ENCODE peak calls at places on chromosomes 3 and 15, in ten cellular contexts. One of them, this sample, is unnamed.

GRCh38 chr15:90004252-90004651 is 3.1 kb downstream of the ZNF710 start:
- DNase-seq in WERI-Rb-1: no peak
- DNase-seq in HAP-1: no peak
- DNase-seq in adrenal gland: no peak
- DNase-seq in OCI-LY7: no peak
- DNase-seq in upper lobe of left lung: peak
- DNase-seq in heart left ventricle: peak
- DNase-seq in psoas muscle: peak
- DNase-seq in cardiac fibroblast: no peak
- DNase-seq in BJ: no peak
- DNase-seq in this sample: no peak

GRCh38 chr3:159762238-159762637 is 226.4 kb upstream of the IL12A start:
- DNase-seq in WERI-Rb-1: no peak
- DNase-seq in HAP-1: peak
- DNase-seq in adrenal gland: no peak
- DNase-seq in OCI-LY7: no peak
- DNase-seq in upper lobe of left lung: no peak
- DNase-seq in heart left ventricle: no peak
- DNase-seq in psoas muscle: no peak
- DNase-seq in cardiac fibroblast: no peak
- DNase-seq in BJ: no peak
- DNase-seq in this sample: no peak

GRCh38 chr3:22159004-22159695 is 408.1 kb upstream of the ZNF385D start:
- DNase-seq in WERI-Rb-1: no peak
- DNase-seq in HAP-1: no peak
- DNase-seq in adrenal gland: no peak
- DNase-seq in OCI-LY7: no peak
- DNase-seq in upper lobe of left lung: no peak
- DNase-seq in heart left ventricle: no peak
- DNase-seq in psoas muscle: no peak
- DNase-seq in cardiac fibroblast: no peak
- DNase-seq in BJ: no peak
- DNase-seq in this sample: no peak

GRCh38 chr3:45473841-45474240 is 85.5 kb downstream of the LARS2 start:
- DNase-seq in WERI-Rb-1: no peak
- DNase-seq in HAP-1: no peak
- DNase-seq in adrenal gland: no peak
- DNase-seq in OCI-LY7: no peak
- DNase-seq in upper lobe of left lung: no peak
- DNase-seq in heart left ventricle: no peak
- DNase-seq in psoas muscle: no peak
- DNase-seq in cardiac fibroblast: peak
- DNase-seq in BJ: no peak
- DNase-seq in this sample: no peak

GRCh38 chr3:101695779-101696372 is 9.4 kb upstream of the RPL24 start:
- DNase-seq in WERI-Rb-1: peak
- DNase-seq in HAP-1: peak
- DNase-seq in adrenal gland: no peak
- DNase-seq in OCI-LY7: peak
- DNase-seq in upper lobe of left lung: no peak
- DNase-seq in heart left ventricle: no peak
- DNase-seq in psoas muscle: no peak
- DNase-seq in cardiac fibroblast: peak
- DNase-seq in BJ: no peak
- DNase-seq in this sample: peak

GRCh38 chr3:87158823-87159222 is 68.3 kb upstream of the CHMP2B start:
- DNase-seq in WERI-Rb-1: no peak
- DNase-seq in HAP-1: no peak
- DNase-seq in adrenal gland: no peak
- DNase-seq in OCI-LY7: no peak
- DNase-seq in upper lobe of left lung: no peak
- DNase-seq in heart left ventricle: no peak
- DNase-seq in psoas muscle: no peak
- DNase-seq in cardiac fibroblast: no peak
- DNase-seq in BJ: no peak
- DNase-seq in this sample: no peak

GRCh38 chr15:64187396-64188191 is 24.8 kb upstream of the PPIB start:
- DNase-seq in WERI-Rb-1: no peak
- DNase-seq in HAP-1: no peak
- DNase-seq in adrenal gland: no peak
- DNase-seq in OCI-LY7: no peak
- DNase-seq in upper lobe of left lung: no peak
- DNase-seq in heart left ventricle: no peak
- DNase-seq in psoas muscle: no peak
- DNase-seq in cardiac fibroblast: no peak
- DNase-seq in BJ: no peak
- DNase-seq in this sample: no peak

GRCh38 chr15:87638554-87639083 is 617.9 kb downstream of the NTRK3 start:
- DNase-seq in WERI-Rb-1: no peak
- DNase-seq in HAP-1: no peak
- DNase-seq in adrenal gland: no peak
- DNase-seq in OCI-LY7: no peak
- DNase-seq in upper lobe of left lung: no peak
- DNase-seq in heart left ventricle: no peak
- DNase-seq in psoas muscle: no peak
- DNase-seq in cardiac fibroblast: no peak
- DNase-seq in BJ: no peak
- DNase-seq in this sample: no peak

GRCh38 chr3:170228093-170228766 is 6.0 kb downstream of the PRKCI start:
- DNase-seq in WERI-Rb-1: no peak
- DNase-seq in HAP-1: no peak
- DNase-seq in adrenal gland: no peak
- DNase-seq in OCI-LY7: no peak
- DNase-seq in upper lobe of left lung: peak
- DNase-seq in heart left ventricle: no peak
- DNase-seq in psoas muscle: no peak
- DNase-seq in cardiac fibroblast: peak
- DNase-seq in BJ: no peak
- DNase-seq in this sample: no peak

GRCh38 chr3:18284716-18285115 is 140.4 kb downstream of the SATB1 start:
- DNase-seq in WERI-Rb-1: no peak
- DNase-seq in HAP-1: no peak
- DNase-seq in adrenal gland: no peak
- DNase-seq in OCI-LY7: no peak
- DNase-seq in upper lobe of left lung: no peak
- DNase-seq in heart left ventricle: no peak
- DNase-seq in psoas muscle: no peak
- DNase-seq in cardiac fibroblast: no peak
- DNase-seq in BJ: no peak
- DNase-seq in this sample: no peak

GRCh38 chr3:9957214-9957613 is 5.0 kb upstream of the PRRT3 start:
- DNase-seq in WERI-Rb-1: no peak
- DNase-seq in HAP-1: no peak
- DNase-seq in adrenal gland: peak
- DNase-seq in OCI-LY7: peak
- DNase-seq in upper lobe of left lung: no peak
- DNase-seq in heart left ventricle: no peak
- DNase-seq in psoas muscle: no peak
- DNase-seq in cardiac fibroblast: peak
- DNase-seq in BJ: no peak
- DNase-seq in this sample: no peak

DNA sequence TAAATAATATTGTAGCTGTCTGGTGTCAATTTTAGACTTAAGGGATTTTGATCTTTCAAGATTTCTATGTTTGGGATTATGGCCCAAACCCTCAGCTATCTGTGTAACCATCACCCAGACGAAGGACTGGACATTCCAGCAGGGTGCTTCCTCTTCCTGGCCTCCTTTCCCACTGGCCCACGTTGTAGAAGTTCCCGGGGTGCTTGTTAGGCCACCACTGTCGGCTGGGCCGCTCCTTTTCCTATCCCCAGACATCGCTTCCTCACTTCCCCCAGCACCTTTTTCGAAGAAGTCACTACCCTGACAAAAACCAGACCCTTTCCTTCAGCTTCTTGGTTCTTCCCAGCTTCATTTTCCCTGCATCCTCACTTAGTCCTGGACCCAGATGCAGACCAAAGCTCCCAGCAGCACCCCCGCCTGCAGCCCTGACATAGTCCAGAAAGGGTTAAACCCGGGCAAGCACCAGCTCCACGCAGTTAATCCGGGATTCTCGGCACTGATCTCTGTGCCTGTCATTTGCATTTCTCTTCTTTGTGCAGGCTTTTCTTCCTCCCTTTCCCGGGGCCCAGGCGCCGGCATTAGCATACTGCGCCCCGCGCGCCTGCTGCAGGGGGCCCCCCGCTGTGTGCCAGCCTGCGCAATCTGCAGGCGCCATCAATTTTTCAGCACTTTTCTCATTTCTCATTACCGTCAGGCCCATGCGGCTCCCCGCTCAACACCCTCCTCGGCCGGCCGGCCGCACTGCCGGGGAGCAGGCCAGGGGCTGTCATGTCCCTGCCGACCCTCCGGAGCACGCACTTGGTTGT is 90.6 kb downstream of the ZNF621 start:
- DNase-seq in WERI-Rb-1: peak
- DNase-seq in HAP-1: peak
- DNase-seq in adrenal gland: no peak
- DNase-seq in OCI-LY7: no peak
- DNase-seq in upper lobe of left lung: no peak
- DNase-seq in heart left ventricle: no peak
- DNase-seq in psoas muscle: no peak
- DNase-seq in cardiac fibroblast: no peak
- DNase-seq in BJ: no peak
- DNase-seq in this sample: no peak
- H3K4me3 ChIP-seq in WERI-Rb-1: peak
- H3K4me3 ChIP-seq in HAP-1: peak
- H3K4me3 ChIP-seq in adrenal gland: no peak
- H3K4me3 ChIP-seq in OCI-LY7: no peak
- H3K4me3 ChIP-seq in upper lobe of left lung: no peak
- H3K4me3 ChIP-seq in heart left ventricle: peak
- H3K4me3 ChIP-seq in psoas muscle: no peak
- H3K4me3 ChIP-seq in cardiac fibroblast: no peak
- H3K4me3 ChIP-seq in BJ: no peak
- H3K4me3 ChIP-seq in this sample: no peak

GRCh38 chr3:16883057-16883725 is 1.6 kb upstream of the PLCL2 start:
- DNase-seq in WERI-Rb-1: no peak
- DNase-seq in HAP-1: peak
- DNase-seq in adrenal gland: no peak
- DNase-seq in OCI-LY7: no peak
- DNase-seq in upper lobe of left lung: no peak
- DNase-seq in heart left ventricle: peak
- DNase-seq in psoas muscle: no peak
- DNase-seq in cardiac fibroblast: no peak
- DNase-seq in BJ: peak
- DNase-seq in this sample: no peak

GRCh38 chr3:16881896-16882645 is 2.7 kb upstream of the PLCL2 start:
- DNase-seq in WERI-Rb-1: no peak
- DNase-seq in HAP-1: no peak
- DNase-seq in adrenal gland: no peak
- DNase-seq in OCI-LY7: no peak
- DNase-seq in upper lobe of left lung: no peak
- DNase-seq in heart left ventricle: peak
- DNase-seq in psoas muscle: peak
- DNase-seq in cardiac fibroblast: no peak
- DNase-seq in BJ: no peak
- DNase-seq in this sample: no peak

GRCh38 chr3:16884748-16885587 is at the start of gene PLCL2:
- DNase-seq in WERI-Rb-1: peak
- DNase-seq in HAP-1: peak
- DNase-seq in adrenal gland: peak
- DNase-seq in OCI-LY7: peak
- DNase-seq in upper lobe of left lung: peak
- DNase-seq in heart left ventricle: peak
- DNase-seq in psoas muscle: peak
- DNase-seq in cardiac fibroblast: peak
- DNase-seq in BJ: no peak
- DNase-seq in this sample: peak

GRCh38 chr3:16884084-16884747 is 539 bp upstream of the PLCL2 start:
- DNase-seq in WERI-Rb-1: peak
- DNase-seq in HAP-1: peak
- DNase-seq in adrenal gland: peak
- DNase-seq in OCI-LY7: peak
- DNase-seq in upper lobe of left lung: peak
- DNase-seq in heart left ventricle: peak
- DNase-seq in psoas muscle: peak
- DNase-seq in cardiac fibroblast: peak
- DNase-seq in BJ: no peak
- DNase-seq in this sample: peak

DNA sequence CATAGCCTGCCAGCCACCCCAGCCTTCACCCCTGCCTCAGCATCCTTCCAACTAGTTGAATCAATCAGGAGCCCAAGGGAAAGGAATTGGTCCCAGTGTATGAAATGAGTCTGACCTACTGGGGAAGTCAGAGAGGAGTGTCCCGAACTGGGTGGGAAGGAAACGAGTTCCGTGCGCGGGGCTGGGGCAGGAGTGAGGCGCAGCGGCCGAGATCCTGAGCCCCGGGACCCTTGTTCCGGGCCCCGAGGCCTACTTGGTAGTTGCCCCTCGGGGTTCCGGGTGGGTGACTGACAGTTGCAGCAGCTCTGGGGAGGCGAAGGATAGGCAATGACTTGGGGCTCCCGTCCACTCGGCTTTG is 1.1 kb upstream of the PLCL2 start:
- DNase-seq in WERI-Rb-1: no peak
- DNase-seq in HAP-1: peak
- DNase-seq in adrenal gland: no peak
- DNase-seq in OCI-LY7: no peak
- DNase-seq in upper lobe of left lung: no peak
- DNase-seq in heart left ventricle: no peak
- DNase-seq in psoas muscle: no peak
- DNase-seq in cardiac fibroblast: no peak
- DNase-seq in BJ: no peak
- DNase-seq in this sample: no peak
- H3K4me3 ChIP-seq in WERI-Rb-1: no peak
- H3K4me3 ChIP-seq in HAP-1: peak
- H3K4me3 ChIP-seq in adrenal gland: no peak
- H3K4me3 ChIP-seq in OCI-LY7: peak
- H3K4me3 ChIP-seq in upper lobe of left lung: no peak
- H3K4me3 ChIP-seq in heart left ventricle: peak
- H3K4me3 ChIP-seq in psoas muscle: peak
- H3K4me3 ChIP-seq in cardiac fibroblast: peak
- H3K4me3 ChIP-seq in BJ: peak
- H3K4me3 ChIP-seq in this sample: peak

DNA sequence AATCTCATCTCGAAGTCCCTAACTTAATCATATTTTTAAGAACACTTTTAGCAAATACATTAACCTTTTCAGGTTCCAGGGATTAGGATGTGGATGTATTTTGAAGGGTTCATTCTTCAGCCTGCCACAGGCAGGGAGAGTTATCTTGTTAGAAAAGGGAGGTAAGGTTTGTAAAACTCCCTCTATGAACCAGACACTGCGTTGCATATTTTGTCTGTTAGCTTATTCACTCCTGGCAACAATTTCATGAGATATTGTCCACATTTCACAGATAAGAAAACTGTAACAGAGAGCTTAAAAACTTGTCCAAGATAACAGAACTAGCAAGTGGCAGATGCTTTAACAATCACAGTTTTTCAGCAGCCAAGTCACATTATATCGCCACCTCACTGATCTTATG is 155.4 kb downstream of the DIPK2A start:
- DNase-seq in WERI-Rb-1: no peak
- DNase-seq in HAP-1: no peak
- DNase-seq in adrenal gland: no peak
- DNase-seq in OCI-LY7: no peak
- DNase-seq in upper lobe of left lung: no peak
- DNase-seq in heart left ventricle: no peak
- DNase-seq in psoas muscle: no peak
- DNase-seq in cardiac fibroblast: no peak
- DNase-seq in BJ: no peak
- DNase-seq in this sample: no peak
- H3K4me3 ChIP-seq in WERI-Rb-1: no peak
- H3K4me3 ChIP-seq in HAP-1: no peak
- H3K4me3 ChIP-seq in adrenal gland: no peak
- H3K4me3 ChIP-seq in OCI-LY7: no peak
- H3K4me3 ChIP-seq in upper lobe of left lung: no peak
- H3K4me3 ChIP-seq in heart left ventricle: no peak
- H3K4me3 ChIP-seq in psoas muscle: no peak
- H3K4me3 ChIP-seq in cardiac fibroblast: no peak
- H3K4me3 ChIP-seq in BJ: no peak
- H3K4me3 ChIP-seq in this sample: no peak

GRCh38 chr15:77058468-77058867 is 12.4 kb downstream of the TSPAN3 start:
- DNase-seq in WERI-Rb-1: no peak
- DNase-seq in HAP-1: no peak
- DNase-seq in adrenal gland: no peak
- DNase-seq in OCI-LY7: no peak
- DNase-seq in upper lobe of left lung: no peak
- DNase-seq in heart left ventricle: no peak
- DNase-seq in psoas muscle: no peak
- DNase-seq in cardiac fibroblast: no peak
- DNase-seq in BJ: no peak
- DNase-seq in this sample: no peak
- H3K4me3 ChIP-seq in WERI-Rb-1: no peak
- H3K4me3 ChIP-seq in HAP-1: no peak
- H3K4me3 ChIP-seq in adrenal gland: no peak
- H3K4me3 ChIP-seq in OCI-LY7: no peak
- H3K4me3 ChIP-seq in upper lobe of left lung: no peak
- H3K4me3 ChIP-seq in heart left ventricle: no peak
- H3K4me3 ChIP-seq in psoas muscle: no peak
- H3K4me3 ChIP-seq in cardiac fibroblast: no peak
- H3K4me3 ChIP-seq in BJ: no peak
- H3K4me3 ChIP-seq in this sample: no peak

This sample was measured in MM.1S.